ENCODE peak calls at places on chromosomes 12 and 14, in eight cellular contexts. H is HepG2; M is CD8-positive, alpha-beta T cell; V is Panc1; G is adrenal gland; K is A549; B is heart left ventricle; Z is astrocyte. I is an unnamed sample.

GRCh38 chr12:119994892-119995658 is 6.0 kb downstream of the BICDL1 start:
- DNase-seq in M (no peak), H (no peak), Z (no peak), V (no peak), B (no peak), K (no peak), G (no peak), I (no peak)

GRCh38 chr12:24820872-24821271 is 128.0 kb downstream of the BCAT1 start:
- DNase-seq in Z (peak; percentile 84), H (no peak), M (no peak), G (no peak), V (no peak), B (no peak), K (no peak), I (no peak)

GRCh38 chr14:101116065-101116464 is 212.5 kb upstream of the RTL1 start:
- DNase-seq in B (no peak), Z (no peak), H (no peak), G (peak; percentile 14), V (no peak), M (no peak), K (no peak), I (no peak)

GRCh38 chr14:104941508-104942365 is 17.1 kb downstream of the PLD4 start:
- DNase-seq in V (no peak), G (no peak), Z (no peak), B (no peak), H (no peak), K (no peak), M (no peak), I (peak; percentile 50)

GRCh38 chr12:116196752-116197718 is 80.5 kb downstream of the MED13L start:
- DNase-seq in B (no peak), M (no peak), K (no peak), G (no peak), V (no peak), Z (no peak), H (no peak), I (no peak)

GRCh38 chr14:95314609-95315008 is 5.1 kb downstream of the CLMN start:
- DNase-seq in H (no peak), B (no peak), G (peak; percentile 72), Z (no peak), V (no peak), K (peak; percentile 43), M (no peak), I (no peak)

GRCh38 chr12:16385779-16386646 is 38.6 kb downstream of the MGST1 start:
- DNase-seq in K (peak; percentile 47), V (peak; percentile 18), M (no peak), B (peak; percentile 22), G (peak; percentile 63), H (peak; percentile 88), Z (peak; percentile 69), I (no peak)

GRCh38 chr12:57771271-57771872 is 533 bp downstream of the METTL1 start:
- DNase-seq in V (no peak), H (peak; percentile 87), B (peak; percentile 89), K (peak; percentile 94), G (peak; percentile 94), Z (peak; percentile 86), M (peak; percentile 49), I (peak; percentile 91)

GRCh38 chr12:129827985-129828384 is 75.8 kb downstream of the TMEM132D start:
- DNase-seq in B (no peak), V (no peak), H (no peak), G (no peak), K (no peak), Z (peak; percentile 42), M (no peak), I (no peak)

GRCh38 chr12:123062682-123063426 is 82.4 kb downstream of the ARL6IP4 start:
- DNase-seq in G (peak; percentile 94), V (no peak), K (peak; percentile 68), Z (peak; percentile 57), M (no peak), B (peak; percentile 49), H (peak; percentile 91), I (peak; percentile 47)

GRCh38 chr14:101066826-101067508 is 163.4 kb upstream of the RTL1 start:
- DNase-seq in G (peak; percentile 49), K (no peak), M (no peak), B (peak; percentile 12), Z (no peak), H (no peak), V (no peak), I (peak; percentile 47)

GRCh38 chr14:22497144-22497423 is 91.9 kb downstream of the DAD1 start:
- DNase-seq in M (no peak), Z (no peak), V (no peak), K (no peak), H (no peak), G (no peak), B (no peak), I (no peak)

GRCh38 chr12:114680498-114681148 is 3.4 kb downstream of the TBX3 start:
- DNase-seq in B (no peak), M (no peak), G (no peak), H (no peak), V (no peak), K (no peak), Z (no peak), I (no peak)

GRCh38 chr12:76685246-76685678 is 78.7 kb upstream of the ZDHHC17 start:
- DNase-seq in H (no peak), B (peak; percentile 32), M (no peak), Z (no peak), V (no peak), K (peak; percentile 18), G (peak; percentile 58), I (no peak)

GRCh38 chr14:77309122-77309521 is 11.6 kb downstream of the POMT2 start:
- DNase-seq in M (no peak), K (no peak), G (no peak), H (no peak), V (no peak), Z (no peak), B (no peak), I (no peak)

GRCh38 chr14:91048256-91048655 is 12.2 kb downstream of the RPS6KA5 start:
- DNase-seq in K (no peak), V (no peak), H (no peak), M (no peak), B (no peak), Z (no peak), G (no peak), I (no peak)

DNA sequence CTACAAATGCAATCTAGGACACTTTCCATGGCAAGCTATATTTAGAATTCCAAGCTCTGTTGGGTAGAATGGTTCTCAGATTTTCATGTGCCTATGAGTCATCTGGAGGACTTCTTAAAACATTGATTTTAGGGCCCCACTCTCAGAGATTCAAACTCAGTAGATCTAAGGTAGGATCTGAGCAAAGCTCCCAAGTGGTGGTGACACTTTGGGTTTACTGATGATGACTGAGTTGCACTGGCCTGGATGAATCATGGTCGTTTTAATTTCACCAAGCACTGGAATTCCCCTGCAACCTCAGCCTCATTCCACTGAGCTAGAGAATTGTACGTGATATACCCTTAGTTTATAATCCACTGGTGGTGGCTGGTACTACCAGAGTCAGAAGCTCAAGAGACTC is 86.5 kb downstream of the PPM1H start:
- DNase-seq in Z (peak; percentile 67), M (no peak), H (no peak), K (peak; percentile 57), B (no peak), G (no peak), V (peak; percentile 39), I (no peak)
- TF ChIP-seq CTCF in Z (no peak), M (no peak), H (no peak), K (no peak), B (no peak), G (no peak), V (no peak), I (no peak)

GRCh38 chr12:94304012-94304411 is 155.6 kb downstream of the PLXNC1 start:
- DNase-seq in K (no peak), Z (no peak), M (no peak), G (no peak), B (no peak), H (no peak), V (no peak), I (no peak)

GRCh38 chr12:94308612-94309011 is 151.1 kb downstream of the CEP83 start:
- DNase-seq in M (no peak), Z (peak; percentile 31), H (no peak), B (no peak), V (no peak), K (no peak), G (no peak), I (no peak)

GRCh38 chr12:94304566-94305061 is 155.1 kb downstream of the CEP83 start:
- DNase-seq in V (no peak), K (no peak), Z (peak; percentile 85), B (no peak), H (no peak), M (no peak), G (no peak), I (no peak)

GRCh38 chr12:94309348-94309747 is 150.3 kb downstream of the CEP83 start:
- DNase-seq in K (no peak), B (no peak), Z (no peak), M (no peak), V (no peak), H (no peak), G (no peak), I (no peak)

DNA sequence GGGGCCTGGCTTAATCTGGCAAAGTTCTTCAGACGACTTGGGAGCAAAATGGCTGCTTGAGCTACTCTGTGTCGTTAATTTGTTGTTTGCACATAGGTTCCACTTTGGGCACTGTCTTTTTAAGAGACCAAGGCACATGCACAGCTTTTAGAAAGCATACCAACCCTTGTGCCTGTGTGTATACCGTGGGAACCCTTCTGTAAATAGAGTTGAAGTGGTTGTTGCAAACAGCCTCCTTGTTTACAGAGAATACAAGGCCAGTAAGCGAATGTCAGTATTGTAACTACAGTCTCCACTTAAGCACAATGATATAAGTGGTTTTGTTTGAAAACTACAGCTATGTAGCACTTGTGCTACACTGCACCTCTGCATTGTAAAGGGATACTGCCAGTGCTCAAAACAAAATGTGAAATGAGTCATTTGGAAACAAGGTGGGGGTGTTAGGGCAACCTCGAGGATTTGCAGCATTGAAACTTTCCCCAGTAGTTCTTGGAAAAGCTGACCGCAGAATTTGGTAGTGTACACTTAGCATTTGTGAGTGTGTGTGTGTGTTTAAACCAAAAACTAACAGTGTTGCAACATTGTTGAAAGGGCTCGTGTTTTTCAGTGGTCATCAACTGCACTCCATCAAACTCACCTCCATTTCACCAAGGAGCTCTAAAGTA is 154.2 kb downstream of the CEP83 start:
- DNase-seq in G (no peak), B (no peak), H (peak; percentile 61), K (no peak), M (no peak), V (no peak), Z (peak; percentile 95), I (no peak)
- H3K4me3 ChIP-seq in G (no peak overlapping the region), B (no peak overlapping the region), H (no peak overlapping the region), K (no peak overlapping the region), M (no peak overlapping the region), V (no peak overlapping the region), Z (no peak overlapping the region), I (no peak overlapping the region)

DNA sequence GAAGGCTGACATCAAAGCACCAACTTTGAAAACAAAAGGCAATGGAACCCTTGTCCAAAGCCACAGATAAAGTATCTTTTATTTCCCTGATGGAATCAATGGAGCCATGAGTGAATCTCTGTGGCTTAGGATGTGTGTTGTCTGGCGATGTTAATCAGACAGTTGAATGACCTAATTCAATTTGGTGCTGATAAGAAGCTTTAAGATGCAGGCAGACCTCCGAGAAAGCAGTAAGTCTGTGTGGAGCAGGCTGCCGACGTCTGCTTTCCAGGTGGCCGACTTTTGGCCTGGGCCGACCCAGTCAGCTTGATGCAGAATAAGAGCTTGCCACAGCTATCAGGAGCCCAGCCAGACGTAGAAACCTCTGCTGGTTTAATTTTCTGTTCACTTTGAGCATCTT is 21.1 kb upstream of the TMEM132C start:
- DNase-seq in V (no peak), M (no peak), Z (no peak), K (no peak), B (no peak), H (no peak), G (no peak), I (no peak)
- H3K27ac ChIP-seq in V (no peak overlapping the region), M (no peak overlapping the region), Z (no peak overlapping the region), K (no peak overlapping the region), B (no peak overlapping the region), H (no peak overlapping the region), G (no peak overlapping the region), I (no peak overlapping the region)

GRCh38 chr14:93970967-93971634 is 5.3 kb downstream of the ASB2 start:
- DNase-seq in G (no peak), Z (no peak), K (no peak), V (no peak), M (no peak), B (no peak), H (no peak), I (no peak)
- TF ChIP-seq CTCF in G (no peak), Z (no peak), K (no peak), V (no peak), M (no peak), B (no peak), H (no peak), I (no peak)

I was measured in pancreas.